ENCODE peak calls at places on chromosomes 13 and 19, in seven cellular contexts. One of them, this sample, is unnamed.

GRCh38 chr19:47331931-47332547 is at the start of gene C5AR2:
- DNase-seq in activated naive CD4-positive, alpha-beta T cell treated with Interleukin-2 at 50 U/mL for 16 hours: no peak
- DNase-seq in cardiac fibroblast: peak
- DNase-seq in stimulated activated CD8-positive, alpha-beta memory T cell treated with anti-CD3 and anti-CD28 coated beads, Interleukin-7, amount 100 ng/mL, for 4 hours: no peak
- DNase-seq in kidney glomerular epithelial cell: no peak
- DNase-seq in amniotic epithelial cell: no peak
- DNase-seq in left ventricle myocardium superior: no peak
- DNase-seq in this sample: no peak

GRCh38 chr13:66673401-66673800 is 556.7 kb downstream of the PCDH9 start:
- DNase-seq in amniotic epithelial cell: peak
- DNase-seq in activated naive CD4-positive, alpha-beta T cell treated with Interleukin-2 at 50 U/mL for 16 hours: no peak
- DNase-seq in stimulated activated CD8-positive, alpha-beta memory T cell treated with anti-CD3 and anti-CD28 coated beads, Interleukin-7, amount 100 ng/mL, for 4 hours: no peak
- DNase-seq in left ventricle myocardium superior: no peak
- DNase-seq in kidney glomerular epithelial cell: peak
- DNase-seq in cardiac fibroblast: peak
- DNase-seq in this sample: no peak

GRCh38 chr19:31838163-31838798 is 489.0 kb upstream of the TSHZ3 start:
- DNase-seq in amniotic epithelial cell: no peak
- DNase-seq in activated naive CD4-positive, alpha-beta T cell treated with Interleukin-2 at 50 U/mL for 16 hours: no peak
- DNase-seq in left ventricle myocardium superior: no peak
- DNase-seq in stimulated activated CD8-positive, alpha-beta memory T cell treated with anti-CD3 and anti-CD28 coated beads, Interleukin-7, amount 100 ng/mL, for 4 hours: no peak
- DNase-seq in cardiac fibroblast: no peak
- DNase-seq in kidney glomerular epithelial cell: no peak
- DNase-seq in this sample: no peak

GRCh38 chr19:58518261-58519086 is 1.1 kb downstream of the ZBTB45 start:
- DNase-seq in stimulated activated CD8-positive, alpha-beta memory T cell treated with anti-CD3 and anti-CD28 coated beads, Interleukin-7, amount 100 ng/mL, for 4 hours: no peak
- DNase-seq in activated naive CD4-positive, alpha-beta T cell treated with Interleukin-2 at 50 U/mL for 16 hours: no peak
- DNase-seq in kidney glomerular epithelial cell: no peak
- DNase-seq in cardiac fibroblast: peak
- DNase-seq in left ventricle myocardium superior: no peak
- DNase-seq in amniotic epithelial cell: no peak
- DNase-seq in this sample: no peak

GRCh38 chr19:36377541-36378178 is 1.3 kb downstream of the ZFP14 start:
- DNase-seq in stimulated activated CD8-positive, alpha-beta memory T cell treated with anti-CD3 and anti-CD28 coated beads, Interleukin-7, amount 100 ng/mL, for 4 hours: no peak
- DNase-seq in left ventricle myocardium superior: no peak
- DNase-seq in kidney glomerular epithelial cell: no peak
- DNase-seq in amniotic epithelial cell: no peak
- DNase-seq in cardiac fibroblast: no peak
- DNase-seq in activated naive CD4-positive, alpha-beta T cell treated with Interleukin-2 at 50 U/mL for 16 hours: no peak
- DNase-seq in this sample: no peak

GRCh38 chr19:48487944-48488343 is 18.8 kb downstream of the CYTH2 start:
- DNase-seq in left ventricle myocardium superior: peak
- DNase-seq in activated naive CD4-positive, alpha-beta T cell treated with Interleukin-2 at 50 U/mL for 16 hours: no peak
- DNase-seq in stimulated activated CD8-positive, alpha-beta memory T cell treated with anti-CD3 and anti-CD28 coated beads, Interleukin-7, amount 100 ng/mL, for 4 hours: no peak
- DNase-seq in amniotic epithelial cell: peak
- DNase-seq in cardiac fibroblast: peak
- DNase-seq in kidney glomerular epithelial cell: peak
- DNase-seq in this sample: no peak

GRCh38 chr13:114142137-114142550 is 9.7 kb upstream of the RASA3 start:
- DNase-seq in kidney glomerular epithelial cell: no peak
- DNase-seq in cardiac fibroblast: no peak
- DNase-seq in stimulated activated CD8-positive, alpha-beta memory T cell treated with anti-CD3 and anti-CD28 coated beads, Interleukin-7, amount 100 ng/mL, for 4 hours: no peak
- DNase-seq in left ventricle myocardium superior: no peak
- DNase-seq in activated naive CD4-positive, alpha-beta T cell treated with Interleukin-2 at 50 U/mL for 16 hours: no peak
- DNase-seq in amniotic epithelial cell: no peak
- DNase-seq in this sample: no peak

GRCh38 chr19:33883869-33884519 is 87.3 kb downstream of the KCTD15 start:
- DNase-seq in amniotic epithelial cell: no peak
- DNase-seq in kidney glomerular epithelial cell: no peak
- DNase-seq in left ventricle myocardium superior: no peak
- DNase-seq in stimulated activated CD8-positive, alpha-beta memory T cell treated with anti-CD3 and anti-CD28 coated beads, Interleukin-7, amount 100 ng/mL, for 4 hours: no peak
- DNase-seq in cardiac fibroblast: peak
- DNase-seq in activated naive CD4-positive, alpha-beta T cell treated with Interleukin-2 at 50 U/mL for 16 hours: no peak
- DNase-seq in this sample: no peak

GRCh38 chr13:46179576-46180368 is 2.2 kb downstream of the LCP1 start:
- DNase-seq in left ventricle myocardium superior: peak
- DNase-seq in cardiac fibroblast: no peak
- DNase-seq in stimulated activated CD8-positive, alpha-beta memory T cell treated with anti-CD3 and anti-CD28 coated beads, Interleukin-7, amount 100 ng/mL, for 4 hours: peak
- DNase-seq in activated naive CD4-positive, alpha-beta T cell treated with Interleukin-2 at 50 U/mL for 16 hours: peak
- DNase-seq in amniotic epithelial cell: no peak
- DNase-seq in kidney glomerular epithelial cell: no peak
- DNase-seq in this sample: no peak

GRCh38 chr19:36182612-36183454 is 30.6 kb upstream of the COX7A1 start:
- DNase-seq in cardiac fibroblast: peak
- DNase-seq in stimulated activated CD8-positive, alpha-beta memory T cell treated with anti-CD3 and anti-CD28 coated beads, Interleukin-7, amount 100 ng/mL, for 4 hours: no peak
- DNase-seq in kidney glomerular epithelial cell: peak
- DNase-seq in activated naive CD4-positive, alpha-beta T cell treated with Interleukin-2 at 50 U/mL for 16 hours: no peak
- DNase-seq in amniotic epithelial cell: peak
- DNase-seq in left ventricle myocardium superior: no peak
- DNase-seq in this sample: no peak

GRCh38 chr13:76641056-76641455 is 245.1 kb downstream of the KCTD12 start:
- DNase-seq in amniotic epithelial cell: no peak
- DNase-seq in activated naive CD4-positive, alpha-beta T cell treated with Interleukin-2 at 50 U/mL for 16 hours: no peak
- DNase-seq in cardiac fibroblast: no peak
- DNase-seq in left ventricle myocardium superior: no peak
- DNase-seq in stimulated activated CD8-positive, alpha-beta memory T cell treated with anti-CD3 and anti-CD28 coated beads, Interleukin-7, amount 100 ng/mL, for 4 hours: no peak
- DNase-seq in kidney glomerular epithelial cell: no peak
- DNase-seq in this sample: no peak

GRCh38 chr13:44280461-44280860 is 93.2 kb upstream of the SERP2 start:
- DNase-seq in activated naive CD4-positive, alpha-beta T cell treated with Interleukin-2 at 50 U/mL for 16 hours: no peak
- DNase-seq in kidney glomerular epithelial cell: peak
- DNase-seq in left ventricle myocardium superior: no peak
- DNase-seq in stimulated activated CD8-positive, alpha-beta memory T cell treated with anti-CD3 and anti-CD28 coated beads, Interleukin-7, amount 100 ng/mL, for 4 hours: no peak
- DNase-seq in cardiac fibroblast: no peak
- DNase-seq in amniotic epithelial cell: peak
- DNase-seq in this sample: no peak